ENCODE peak calls at places on chromosomes 16 and 17, in five cellular contexts. A is Caco-2, N is iPS-NIHi11, J is left ventricle myocardium superior, F is NCI-H2107. X is an unnamed sample.
A peak's percentile ranks its signal among the peaks of the same experiment; 100 is the strongest.

GRCh38 chr17:81566461-81567126 is 14.4 kb upstream of the FAAP100 start:
- DNase-seq in A (no peak), N (no peak), J (peak; percentile 78), F (peak; percentile 36), X (peak; percentile 75)

GRCh38 chr17:60557805-60558204 is 31.8 kb upstream of the APPBP2 start:
- DNase-seq in A (no peak), N (no peak), J (no peak), F (no peak), X (no peak)

GRCh38 chr17:16212793-16213192 is 2.5 kb downstream of the NCOR1 start:
- DNase-seq in A (no peak), N (no peak), J (no peak), F (no peak), X (no peak)

GRCh38 chr17:64309710-64310109 is 46.6 kb upstream of the TEX2 start:
- DNase-seq in A (no peak), N (no peak), J (no peak), F (no peak), X (peak; percentile 40)

GRCh38 chr16:3752984-3753383 is 35.7 kb upstream of the TRAP1 start:
- DNase-seq in A (no peak), N (no peak), J (no peak), F (no peak), X (no peak)

GRCh38 chr16:26795184-26795583 is 271.5 kb upstream of the C16orf82 start:
- DNase-seq in A (no peak), N (peak; percentile 62), J (no peak), F (no peak), X (no peak)

GRCh38 chr16:47141773-47142468 is 1.8 kb downstream of the NETO2 start:
- DNase-seq in A (peak; percentile 87), N (peak; percentile 84), J (peak; percentile 79), F (peak; percentile 83), X (peak; percentile 80)

GRCh38 chr17:45101546-45101882 is 30.8 kb downstream of the PLCD3 start:
- DNase-seq in A (no peak), N (no peak), J (peak; percentile 13), F (no peak), X (no peak)

X was measured in left cardiac atrium.